ENCODE peak calls at places on chromosomes 12 and 14, in five cellular contexts. N is CD8-positive, alpha-beta T cell; I is NCI-H2171; O is glomerular endothelial cell; Y is heart right ventricle. V is an unnamed sample.

GRCh38 chr12:25063873-25064598 is 115.1 kb upstream of the BCAT1 start:
- DNase-seq in N (no peak), I (no peak), O (no peak), Y (no peak), V (no peak)

GRCh38 chr12:119208626-119209061 is 29.9 kb downstream of the HSPB8 start:
- DNase-seq in N (no peak), I (peak; percentile 5), O (no peak), Y (peak; percentile 90), V (peak; percentile 59)

GRCh38 chr12:92065018-92065499 is 80.6 kb downstream of the BTG1 start:
- DNase-seq in N (no peak), I (peak; percentile 83), O (no peak), Y (no peak), V (peak; percentile 73)

GRCh38 chr14:61140872-61141271 is 140.3 kb downstream of the TMEM30B start:
- DNase-seq in N (no peak), I (no peak), O (no peak), Y (no peak), V (no peak)

GRCh38 chr14:99755629-99756603 is 37.3 kb upstream of the EML1 start:
- DNase-seq in N (no peak), I (no peak), O (no peak), Y (peak; percentile 83), V (no peak)

GRCh38 chr14:22471545-22472121 is 117.4 kb downstream of the DAD1 start:
- DNase-seq in N (no peak), I (no peak), O (no peak), Y (no peak), V (peak; percentile 55)

GRCh38 chr14:96064866-96065265 is 25.7 kb downstream of the C14orf132 start:
- DNase-seq in N (no peak), I (no peak), O (no peak), Y (no peak), V (no peak)

GRCh38 chr12:55188974-55189556 is 31.8 kb upstream of the OR10A7 start:
- DNase-seq in N (peak; percentile 16), I (peak; percentile 31), O (peak; percentile 62), Y (peak; percentile 49), V (peak; percentile 48)

GRCh38 chr12:92971869-92972524 is 42.9 kb upstream of the EEA1 start:
- DNase-seq in N (no peak), I (no peak), O (no peak), Y (no peak), V (no peak)

GRCh38 chr12:45415393-45415817 is 199.5 kb downstream of the ANO6 start:
- DNase-seq in N (no peak), I (no peak), O (peak; percentile 68), Y (peak; percentile 61), V (no peak)

GRCh38 chr12:65740506-65740872 is 83.8 kb upstream of the HMGA2 start:
- DNase-seq in N (no peak), I (no peak), O (no peak), Y (no peak), V (no peak)

GRCh38 chr14:65961004-65961403 is 525.2 kb upstream of the CCDC196 start:
- DNase-seq in N (peak; percentile 48), I (no peak), O (no peak), Y (peak; percentile 15), V (no peak)

GRCh38 chr12:42296503-42297109 is 29.3 kb downstream of the ZCRB1 start:
- DNase-seq in N (no peak), I (no peak), O (no peak), Y (no peak), V (no peak)

GRCh38 chr14:65361920-65362319 is 50.6 kb upstream of the FUT8 start:
- DNase-seq in N (no peak), I (no peak), O (no peak), Y (peak; percentile 49), V (no peak)

GRCh38 chr12:111271674-111272418 is 97.0 kb downstream of the PHETA1 start:
- DNase-seq in N (no peak), I (no peak), O (no peak), Y (no peak), V (no peak)

GRCh38 chr12:124869011-124869665 is 5.5 kb upstream of the SCARB1 start:
- DNase-seq in N (no peak), I (no peak), O (no peak), Y (no peak), V (no peak)

GRCh38 chr14:105891221-105891602 is 364.8 kb downstream of the TMEM121 start:
- DNase-seq in N (no peak), I (no peak), O (no peak), Y (no peak), V (no peak)

V was measured in NCI-H446.